ENCODE peak calls at places on chromosomes 5 and 9, in four cellular contexts. U is lower lobe of right lung, L is brain pericyte, P is midbrain. M is an unnamed sample.

GRCh38 chr5:65366655-65367054 is 115.1 kb downstream of the ADAMTS6 start:
- DNase-seq in P (no peak), U (no peak), L (peak), M (no peak)

GRCh38 chr9:113504725-113505590 is 41.4 kb downstream of the RGS3 start:
- DNase-seq in L (no peak), P (no peak), U (peak), M (peak)

GRCh38 chr5:175059687-175060194 is 335.4 kb downstream of the MSX2 start:
- DNase-seq in L (no peak), P (peak), U (no peak), M (no peak)

GRCh38 chr9:76414656-76415055 is 20.4 kb upstream of the RFK start:
- DNase-seq in P (no peak), U (no peak), L (no peak), M (no peak)

GRCh38 chr5:160173-160510 is 31.2 kb upstream of the LRRC14B start:
- DNase-seq in P (no peak), L (peak), U (no peak), M (no peak)

GRCh38 chr5:170633235-170634041 is 129.6 kb downstream of the KCNIP1 start:
- DNase-seq in P (peak), L (peak), U (no peak), M (peak)

GRCh38 chr5:170393958-170394357 is 4.8 kb upstream of the KCNMB1 start:
- DNase-seq in P (no peak), U (no peak), L (no peak), M (no peak)

GRCh38 chr9:75083188-75083976 is 4.6 kb downstream of the NMRK1 start:
- DNase-seq in U (peak), P (peak), L (no peak), M (no peak)

GRCh38 chr5:105504-106080 is 13.6 kb downstream of the PLEKHG4B start:
- DNase-seq in P (no peak), L (no peak), U (no peak), M (no peak)

GRCh38 chr9:105967798-105968197 is 273.5 kb downstream of the TMEM38B start:
- DNase-seq in L (no peak), U (no peak), P (peak), M (no peak)